ENCODE peak calls at places on chromosomes 3 and 15, in seven cellular contexts. W, I, A, C, P, Q and F are unnamed samples.

GRCh38 chr3:52388933-52389332 is 56.0 kb downstream of the SEMA3G start:
- DNase-seq in W (no peak), Q (no peak), P (no peak), C (no peak), I (no peak), A (no peak), F (no peak)

GRCh38 chr3:120157681-120158080 is 63.4 kb upstream of the GSK3B start:
- DNase-seq in I (no peak), P (no peak), C (no peak), A (no peak), Q (no peak), W (no peak), F (no peak)

GRCh38 chr3:35529337-35529736 is 110.0 kb upstream of the ARPP21 start:
- DNase-seq in P (no peak), Q (no peak), C (no peak), A (no peak), W (no peak), I (no peak), F (no peak)

GRCh38 chr3:187150599-187150998 is 11.3 kb upstream of the RPL39L start:
- DNase-seq in A (peak), C (peak), W (no peak), Q (peak), I (no peak), P (peak), F (peak)

GRCh38 chr15:44075535-44075934 is 119.5 kb downstream of the FRMD5 start:
- DNase-seq in W (no peak), A (no peak), Q (no peak), C (no peak), P (no peak), I (no peak), F (no peak)

GRCh38 chr3:60161334-60161733 is 1089.9 kb downstream of the FHIT start:
- DNase-seq in Q (no peak), P (no peak), A (no peak), W (no peak), C (no peak), I (no peak), F (no peak)

GRCh38 chr3:85141-85540 is 111.4 kb upstream of the CHL1 start:
- DNase-seq in P (no peak), W (no peak), A (no peak), C (no peak), I (no peak), Q (no peak), F (no peak)

GRCh38 chr3:42876940-42877720 is 1.5 kb upstream of the CYP8B1 start:
- DNase-seq in P (no peak), A (peak), I (no peak), Q (no peak), C (peak), W (no peak), F (no peak)

GRCh38 chr3:32313723-32314473 is 75.4 kb downstream of the CMTM8 start:
- DNase-seq in W (peak), I (no peak), Q (no peak), P (peak), C (no peak), A (no peak), F (no peak)

GRCh38 chr15:57012557-57012956 is 94.1 kb downstream of the TCF12 start:
- DNase-seq in P (no peak), I (no peak), C (no peak), Q (no peak), W (no peak), A (no peak), F (no peak)

GRCh38 chr15:59904450-59904979 is 99.6 kb upstream of the FOXB1 start:
- DNase-seq in A (no peak), C (peak), Q (no peak), W (no peak), P (no peak), I (no peak), F (no peak)

GRCh38 chr3:149018247-149018646 is 26.9 kb downstream of the GYG1 start:
- DNase-seq in C (no peak), Q (no peak), A (no peak), W (peak), I (no peak), P (no peak), F (no peak)

GRCh38 chr3:70805044-70805732 is 492.8 kb upstream of the MDFIC2 start:
- DNase-seq in I (no peak), A (no peak), P (peak), C (no peak), Q (no peak), W (peak), F (no peak)

GRCh38 chr15:59866642-59867041 is 137.5 kb upstream of the FOXB1 start:
- DNase-seq in P (no peak), Q (no peak), I (no peak), W (no peak), A (no peak), C (no peak), F (no peak)

GRCh38 chr15:89652131-89652530 is 3.1 kb downstream of the KIF7 start:
- DNase-seq in W (no peak), P (no peak), I (no peak), A (no peak), Q (no peak), C (no peak), F (no peak)

GRCh38 chr3:101095703-101096102 is 102.5 kb upstream of the ABI3BP start:
- DNase-seq in Q (no peak), C (no peak), A (no peak), W (peak), P (no peak), I (no peak), F (no peak)

GRCh38 chr3:7667774-7668173 is 806.9 kb downstream of the GRM7 start:
- DNase-seq in A (no peak), C (no peak), Q (no peak), W (no peak), P (no peak), I (no peak), F (no peak)
- H3K4me3 ChIP-seq in A (no peak), C (no peak), Q (no peak), W (no peak), P (no peak), I (no peak), F (no peak)

DNA sequence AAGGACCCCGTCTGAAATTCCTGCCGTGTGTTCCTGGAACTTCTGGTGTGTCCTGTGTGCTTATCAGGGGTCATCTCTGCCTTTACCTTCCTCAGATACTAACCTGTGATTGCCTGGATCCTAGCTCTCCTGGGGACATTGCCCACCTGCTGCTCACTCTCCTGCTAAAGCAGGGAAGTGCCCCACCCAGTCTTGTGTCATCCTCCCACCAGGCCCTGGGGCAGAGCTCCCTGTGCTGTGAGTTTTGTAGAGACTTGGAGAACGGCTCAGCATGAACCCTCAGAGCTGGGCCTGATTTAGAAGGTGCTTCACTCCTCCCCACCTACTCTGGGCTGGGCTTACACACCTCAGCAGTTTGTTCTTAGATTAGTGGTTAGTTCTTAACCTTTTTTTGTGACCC is 3.8 kb upstream of the TMEM44 start:
- DNase-seq in C (peak), A (no peak), I (no peak), P (no peak), W (no peak), Q (no peak), F (no peak)
- H3K27ac ChIP-seq in C (no peak), A (no peak), I (no peak), P (no peak), W (no peak), Q (no peak), F (no peak)

DNA sequence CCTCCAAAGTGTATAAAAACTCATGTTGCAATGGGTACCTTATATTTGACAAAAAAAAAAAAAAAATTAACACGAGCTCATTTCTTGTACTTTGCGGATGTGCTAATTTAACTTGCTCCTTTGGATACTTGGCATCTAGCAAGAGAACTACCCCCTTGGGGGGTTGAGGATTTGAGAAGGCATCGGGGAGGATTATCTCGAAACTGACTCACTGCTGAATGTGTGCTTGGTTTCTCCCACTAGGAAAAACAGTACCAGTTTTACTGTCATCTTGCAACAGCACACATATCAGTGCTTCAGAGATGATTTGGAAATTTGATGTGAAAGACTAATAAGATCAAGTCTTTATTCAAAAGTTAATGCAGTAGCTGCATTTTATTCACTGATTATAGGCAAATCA is 886 bp downstream of the EXOG start:
- DNase-seq in C (no peak), I (no peak), A (no peak), P (no peak), W (peak), Q (no peak), F (no peak)
- H3K4me3 ChIP-seq in C (peak), I (peak), A (no peak), P (peak), W (peak), Q (peak), F (peak)

DNA sequence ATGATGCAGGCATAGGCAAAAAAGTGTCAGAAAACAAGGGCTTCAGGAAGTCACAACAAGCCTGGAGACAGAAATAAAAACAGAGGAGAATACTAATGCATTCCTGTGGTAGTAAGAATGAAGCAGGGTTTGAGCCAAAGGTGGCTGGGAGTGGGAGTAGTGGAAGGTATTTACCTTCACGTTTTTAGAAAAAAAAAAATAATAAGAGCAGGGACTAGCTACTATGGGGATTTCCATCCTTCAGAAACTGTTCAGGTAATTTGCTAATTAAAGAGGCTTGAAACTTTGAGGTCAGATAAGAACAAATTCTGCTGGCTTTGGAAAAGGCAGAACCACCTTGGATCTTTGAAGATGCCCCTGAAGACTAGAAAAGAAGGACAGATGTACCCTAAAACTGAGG is 18.5 kb downstream of the ILDR1 start:
- DNase-seq in W (no peak), I (no peak), A (no peak), Q (no peak), C (no peak), P (no peak), F (no peak)
- H3K27ac ChIP-seq in W (no peak), I (no peak), A (no peak), Q (no peak), C (no peak), P (no peak), F (no peak)

GRCh38 chr15:101168898-101169297 is 83.0 kb downstream of the CHSY1 start:
- DNase-seq in C (no peak), W (no peak), A (no peak), Q (peak), I (no peak), P (no peak), F (no peak)
- H3K4me3 ChIP-seq in C (no peak), W (no peak), A (no peak), Q (no peak), I (no peak), P (no peak), F (no peak)

DNA sequence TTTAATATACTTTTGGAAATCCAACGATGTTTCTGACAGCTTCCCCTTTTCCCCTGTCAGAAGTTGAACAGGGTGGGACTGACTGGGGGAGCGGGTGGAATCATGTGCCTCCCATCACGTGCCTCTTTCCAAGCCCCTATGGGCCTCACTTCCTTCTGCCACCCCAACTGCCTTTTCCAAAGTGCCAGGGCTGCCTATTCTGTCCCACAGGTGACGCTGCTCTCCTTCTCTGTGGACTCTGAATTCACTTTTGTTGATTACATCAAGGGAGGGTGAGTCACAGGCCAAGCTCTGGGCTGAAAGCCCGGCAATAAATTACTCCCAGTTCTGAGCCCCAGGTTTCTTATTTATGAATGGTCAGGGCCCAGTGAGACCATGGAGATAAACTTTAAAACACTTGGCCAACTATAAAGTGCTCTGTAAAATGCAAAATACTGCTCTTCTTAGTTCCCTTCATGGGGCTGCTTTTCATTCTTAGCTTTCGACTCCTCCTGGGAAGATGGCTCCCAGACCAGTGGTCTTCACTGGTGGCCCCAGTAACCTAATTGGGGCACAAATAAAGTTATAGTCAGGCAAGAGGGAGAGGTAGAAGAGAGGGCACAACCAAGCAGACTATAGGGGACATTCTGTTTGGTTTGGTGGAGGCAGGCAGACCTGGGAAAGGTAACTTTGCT is 12.3 kb downstream of the CPNE9 start:
- DNase-seq in C (no peak), Q (no peak), I (peak), A (peak), P (peak), W (peak), F (peak)
- H3K27ac ChIP-seq in C (no peak), Q (no peak), I (peak), A (no peak), P (no peak), W (no peak), F (no peak)

GRCh38 chr3:61869378-61869777 is 308.0 kb downstream of the PTPRG start:
- DNase-seq in Q (no peak), P (no peak), I (no peak), C (no peak), A (no peak), W (no peak), F (no peak)

GRCh38 chr3:61866961-61867461 is 305.6 kb downstream of the PTPRG start:
- DNase-seq in A (no peak), I (no peak), P (no peak), W (no peak), C (no peak), Q (no peak), F (no peak)

GRCh38 chr3:61866143-61866542 is 304.8 kb downstream of the PTPRG start:
- DNase-seq in P (no peak), C (no peak), I (no peak), A (no peak), Q (no peak), W (no peak), F (no peak)

GRCh38 chr3:61865466-61865865 is 304.1 kb downstream of the PTPRG start:
- DNase-seq in P (no peak), I (no peak), Q (no peak), A (no peak), W (no peak), C (no peak), F (no peak)

GRCh38 chr3:61868499-61868898 is 307.1 kb downstream of the PTPRG start:
- DNase-seq in C (no peak), I (no peak), P (no peak), W (no peak), A (no peak), Q (no peak), F (no peak)
- H3K4me3 ChIP-seq in C (no peak), I (no peak), P (no peak), W (no peak), A (no peak), Q (no peak), F (no peak)

GRCh38 chr15:55277116-55277564 is 12.5 kb downstream of the RAB27A start:
- DNase-seq in P (no peak), W (peak), I (no peak), Q (no peak), C (no peak), A (no peak), F (no peak)
- H3K27ac ChIP-seq in P (no peak), W (no peak), I (peak), Q (peak), C (no peak), A (no peak), F (no peak)

GRCh38 chr3:181721369-181721768 is 9.6 kb downstream of the SOX2 start:
- DNase-seq in A (no peak), I (no peak), C (no peak), W (no peak), Q (no peak), P (no peak), F (no peak)

GRCh38 chr3:181720281-181720680 is 8.6 kb downstream of the SOX2 start:
- DNase-seq in A (no peak), I (no peak), P (no peak), Q (no peak), C (no peak), W (no peak), F (no peak)

GRCh38 chr3:181717505-181717904 is 5.8 kb downstream of the SOX2 start:
- DNase-seq in I (no peak), P (no peak), A (no peak), Q (no peak), C (no peak), W (no peak), F (no peak)

GRCh38 chr3:181718416-181718815 is 6.7 kb downstream of the SOX2 start:
- DNase-seq in P (no peak), A (no peak), Q (no peak), W (no peak), C (no peak), I (no peak), F (no peak)

DNA sequence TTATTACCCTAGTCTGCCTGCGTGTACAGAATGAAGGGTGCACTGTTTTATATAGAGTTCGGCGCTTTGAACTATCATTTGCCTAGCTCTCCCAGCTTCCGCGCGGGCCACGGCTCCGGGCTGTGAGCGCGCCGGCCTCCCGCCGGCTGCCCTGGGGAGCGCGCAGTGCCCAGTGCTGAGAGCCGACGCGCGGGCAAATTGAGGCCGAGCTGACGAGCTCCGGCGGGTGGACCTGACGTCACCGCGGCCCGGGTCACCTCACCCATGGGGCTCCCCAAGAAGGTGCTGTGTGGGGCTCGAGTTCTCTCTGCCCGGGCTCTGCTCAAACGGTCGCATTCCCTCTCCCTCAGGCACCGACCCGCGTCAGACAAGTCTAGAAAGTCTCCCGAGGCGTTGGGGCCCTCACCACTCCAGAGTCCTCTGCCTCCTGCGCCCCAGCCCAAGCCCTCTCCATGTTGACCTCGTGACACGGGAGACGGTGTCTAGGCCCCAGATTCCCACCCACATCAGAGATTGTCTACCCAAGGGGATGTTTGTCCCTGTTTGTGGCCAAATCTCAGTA is 7.7 kb downstream of the SOX2 start:
- DNase-seq in P (no peak), Q (no peak), A (no peak), W (no peak), I (no peak), C (no peak), F (no peak)
- H3K4me3 ChIP-seq in P (no peak), Q (no peak), A (no peak), W (no peak), I (no peak), C (no peak), F (no peak)